ENCODE peak calls at places on chromosomes 2 and 18, in five cellular contexts. L is right atrium auricular region, O is left ventricle myocardium inferior, H is heart right ventricle, N is endothelial cell of umbilical vein. T is an unnamed sample. For H3K27me3, the result is how much of the 10 kb centered on the place peaks cover.

GRCh38 chr2:29777164-29777563 is 144.2 kb downstream of the ALK start:
- DNase-seq in N (no peak), L (no peak), O (no peak), H (no peak), T (no peak)

GRCh38 chr2:46268196-46268595 is 29.0 kb upstream of the EPAS1 start:
- DNase-seq in O (no peak), N (peak), L (no peak), H (no peak), T (no peak)

GRCh38 chr18:23563377-23564043 is 22.8 kb downstream of the NPC1 start:
- DNase-seq in H (no peak), O (no peak), L (no peak), N (no peak), T (no peak)

GRCh38 chr2:48107326-48107925 is 201.1 kb upstream of the FBXO11 start:
- DNase-seq in N (peak), L (no peak), H (no peak), O (no peak), T (peak)

GRCh38 chr2:211599146-211599545 is 939.5 kb downstream of the ERBB4 start:
- DNase-seq in N (no peak), H (no peak), O (no peak), L (no peak), T (no peak)

GRCh38 chr2:11984556-11985158 is 238.2 kb downstream of the LPIN1 start:
- DNase-seq in L (no peak), N (no peak), O (no peak), H (no peak), T (no peak)

GRCh38 chr18:80210312-80211083 is 36.8 kb downstream of the PARD6G start:
- DNase-seq in O (no peak), L (peak), N (no peak), H (no peak), T (no peak)

GRCh38 chr2:181218271-181218935 is 238.0 kb downstream of the UBE2E3 start:
- DNase-seq in N (no peak), O (no peak), L (no peak), H (no peak), T (no peak)

GRCh38 chr2:201127570-201127969 is 11.6 kb downstream of the CFLAR start:
- DNase-seq in L (no peak), O (no peak), H (no peak), N (peak), T (peak)

GRCh38 chr2:178530625-178531142 is 50.4 kb downstream of the PLEKHA3 start:
- DNase-seq in L (no peak), H (no peak), N (no peak), O (no peak), T (no peak)

GRCh38 chr18:76412010-76412817 is 82.8 kb downstream of the ZNF516 start:
- DNase-seq in N (no peak), L (no peak), O (no peak), H (no peak), T (no peak)

DNA sequence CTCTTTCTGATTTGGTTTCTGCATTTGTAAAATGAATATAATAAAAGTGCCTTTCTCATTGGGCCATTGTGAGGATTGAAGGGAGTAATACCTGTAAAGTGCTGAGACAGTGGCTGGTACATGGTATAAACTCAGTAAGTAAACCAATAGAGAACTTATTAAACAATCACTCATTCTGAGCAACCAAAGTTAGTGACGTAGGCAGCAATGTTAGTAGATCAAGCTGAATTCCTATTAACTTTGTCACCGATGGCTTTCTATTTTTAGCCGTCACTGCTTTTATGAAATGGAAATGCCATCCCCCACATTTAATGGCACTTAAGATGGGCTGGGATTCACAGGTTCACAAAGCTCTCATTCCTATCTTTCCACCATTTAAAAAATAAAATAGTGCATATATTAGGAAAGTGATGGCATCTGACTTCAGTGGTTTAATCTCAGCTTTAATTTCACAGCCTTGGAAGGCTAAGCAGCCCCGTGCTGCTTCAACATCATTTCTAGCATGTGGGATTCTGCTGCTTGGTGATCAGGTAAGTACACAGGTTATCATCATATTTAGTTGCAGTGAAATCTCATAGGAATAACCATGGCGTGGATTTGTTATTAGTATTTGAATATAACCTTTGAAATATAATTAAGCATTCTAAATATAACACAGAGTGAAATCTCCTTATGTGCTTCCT is 17.6 kb upstream of the PPP4R1 start:
- DNase-seq in L (no peak), N (peak), H (no peak), O (no peak), T (no peak)
- H3K4me3 ChIP-seq in L (no peak), N (no peak), H (no peak), O (no peak), T (no peak)

GRCh38 chr2:132255714-132256113 is 94.0 kb upstream of the ANKRD30BL start:
- DNase-seq in O (no peak), H (no peak), N (no peak), L (no peak), T (no peak)
- H3K27me3 ChIP-seq in O (half or more), H (under half), N (under half), L (under half), T (under half)

GRCh38 chr2:37634914-37635358 is 36.5 kb downstream of the CDC42EP3 start:
- DNase-seq in H (no peak), L (no peak), O (no peak), N (no peak), T (no peak)
- H3K4me3 ChIP-seq in H (no peak), L (no peak), O (no peak), N (no peak), T (no peak)

DNA sequence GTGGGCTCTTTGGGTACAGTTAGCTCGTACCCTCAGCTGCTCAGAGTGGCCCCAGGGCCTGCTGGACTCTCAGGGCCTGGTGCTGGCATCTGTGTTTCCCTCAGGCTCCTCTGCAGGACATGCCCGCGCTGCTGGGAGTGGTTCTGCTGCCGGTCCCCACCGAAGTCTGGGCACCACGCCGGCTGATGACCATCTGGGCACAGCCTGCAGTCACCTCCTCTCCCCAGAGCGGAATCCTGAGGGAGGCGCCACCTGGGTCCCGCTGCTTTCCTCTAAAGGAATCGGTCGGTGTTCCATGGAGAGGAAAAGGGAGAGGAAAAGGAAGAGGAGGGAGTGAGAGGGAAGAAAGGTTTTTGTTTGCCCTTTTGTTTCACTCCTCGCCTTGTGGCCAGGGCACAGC is 43.6 kb downstream of the MC2R start:
- DNase-seq in O (no peak), L (no peak), N (no peak), H (no peak), T (no peak)
- H3K27me3 ChIP-seq in O (half or more), L (under half), N (under half), H (half or more), T (under half)

GRCh38 chr2:233101826-233102225 is 41.7 kb downstream of the INPP5D start:
- DNase-seq in O (no peak), L (no peak), N (no peak), H (no peak), T (no peak)

GRCh38 chr2:233105156-233105895 is 45.2 kb downstream of the INPP5D start:
- DNase-seq in O (no peak), L (no peak), N (no peak), H (no peak), T (no peak)

GRCh38 chr2:233098615-233099014 is 38.5 kb downstream of the INPP5D start:
- DNase-seq in H (no peak), O (no peak), L (no peak), N (no peak), T (no peak)

GRCh38 chr2:233096006-233096405 is 35.9 kb downstream of the INPP5D start:
- DNase-seq in H (no peak), L (no peak), N (no peak), O (no peak), T (no peak)

DNA sequence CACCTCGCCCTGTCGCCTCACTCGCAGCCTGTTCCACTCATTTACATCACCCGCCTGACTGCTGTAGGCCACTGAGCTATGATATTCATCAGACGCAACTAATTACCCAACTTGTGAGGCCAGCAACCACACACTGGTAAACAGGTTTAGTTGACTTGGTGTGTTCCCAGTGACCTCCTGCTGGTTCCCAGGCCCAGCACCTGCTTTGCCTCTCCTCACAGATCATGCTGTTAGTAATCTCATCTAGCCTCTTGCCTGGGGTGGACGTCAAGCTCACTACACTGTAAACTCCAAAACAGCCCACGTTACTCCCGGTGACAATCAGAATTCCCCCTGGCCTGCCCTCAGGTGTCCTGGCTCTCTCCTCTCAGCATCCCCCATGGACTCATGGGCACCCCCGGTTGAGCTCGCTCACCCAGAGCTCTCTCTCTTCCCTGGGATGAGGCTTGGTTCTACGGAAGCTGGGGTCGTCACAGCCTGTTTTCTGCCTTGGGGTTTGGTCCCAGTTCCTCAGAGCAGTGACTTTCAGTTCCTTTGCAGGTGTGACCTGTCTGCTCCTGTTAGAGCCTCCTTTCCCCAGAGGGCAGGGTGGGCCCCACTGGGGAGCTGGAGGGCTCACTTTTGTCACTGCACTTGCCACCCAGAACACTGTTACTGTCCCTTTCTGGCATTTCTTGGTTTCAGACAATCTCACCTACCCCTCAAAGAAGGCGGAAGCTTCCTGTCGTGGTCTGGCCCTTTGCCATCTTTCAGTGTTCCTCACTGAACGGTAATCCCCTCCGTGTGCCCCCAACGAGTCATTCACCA is 40.3 kb downstream of the INPP5D start:
- DNase-seq in N (no peak), H (no peak), O (no peak), L (no peak), T (no peak)
- H3K4me3 ChIP-seq in N (no peak), H (no peak), O (no peak), L (no peak), T (no peak)